ENCODE peak calls at places on chromosomes 16 and 17, in six cellular contexts. Y is GM23338, U is transverse colon, J is GM12891, X is prostate gland, V is Panc1. N is an unnamed sample.

GRCh38 chr17:6019959-6020358 is 50.2 kb upstream of the WSCD1 start:
- DNase-seq in X (no peak), V (no peak), J (no peak), U (no peak), Y (no peak), N (no peak)

GRCh38 chr17:80786470-80786869 is 205.2 kb upstream of the CHMP6 start:
- DNase-seq in Y (no peak), J (no peak), V (no peak), X (no peak), U (no peak), N (no peak)

GRCh38 chr17:35519442-35519841 is 18.0 kb downstream of the SLFN12L start:
- DNase-seq in X (no peak), U (no peak), V (no peak), Y (no peak), J (no peak), N (no peak)

GRCh38 chr17:44707755-44708400 is 587 bp upstream of the DBF4B start:
- DNase-seq in V (no peak), J (no peak), U (no peak), X (no peak), Y (no peak), N (no peak)

GRCh38 chr16:87465306-87465705 is 27.5 kb downstream of the ZCCHC14 start:
- DNase-seq in V (no peak), X (peak), Y (no peak), J (no peak), U (peak), N (peak)

GRCh38 chr17:27481327-27481726 is 25.1 kb downstream of the KSR1 start:
- DNase-seq in V (no peak), Y (no peak), X (no peak), J (no peak), U (no peak), N (no peak)

GRCh38 chr16:20803561-20804214 is 2.6 kb downstream of the ERI2 start:
- DNase-seq in J (no peak), Y (no peak), V (no peak), U (no peak), X (no peak), N (no peak)

GRCh38 chr16:2496223-2497115 is 17.3 kb upstream of the ATP6V0C start:
- DNase-seq in V (no peak), X (no peak), Y (no peak), U (no peak), J (no peak), N (no peak)

GRCh38 chr16:80691111-80691761 is 113.2 kb downstream of the CDYL2 start:
- DNase-seq in X (peak), V (no peak), Y (no peak), J (no peak), U (no peak), N (no peak)

GRCh38 chr17:68592004-68592403 is 9.2 kb downstream of the FAM20A start:
- DNase-seq in Y (no peak), J (no peak), V (no peak), U (no peak), X (no peak), N (no peak)

GRCh38 chr17:61412860-61413653 is 13.4 kb downstream of the TBX2 start:
- DNase-seq in J (no peak), X (no peak), Y (peak), U (no peak), V (no peak), N (peak)

GRCh38 chr16:73396556-73396955 is 348.6 kb upstream of the ZFHX3 start:
- DNase-seq in J (no peak), V (no peak), U (no peak), X (no peak), Y (no peak), N (no peak)

GRCh38 chr17:42617956-42618431 is 8.5 kb downstream of the TUBG1 start:
- DNase-seq in X (no peak), Y (no peak), U (peak), J (no peak), V (no peak), N (peak)

GRCh38 chr17:81184596-81184995 is 18.6 kb upstream of the AATK start:
- DNase-seq in J (no peak), X (no peak), Y (peak), V (no peak), U (no peak), N (peak)

GRCh38 chr16:14310519-14310991 is 239.4 kb downstream of the MRTFB start:
- DNase-seq in U (peak), J (no peak), Y (peak), V (no peak), X (no peak), N (peak)

GRCh38 chr17:45751466-45751865 is 32.7 kb upstream of the CRHR1 start:
- DNase-seq in U (no peak), V (no peak), Y (no peak), X (no peak), J (no peak), N (no peak)

GRCh38 chr17:62805234-62805633 is 2.9 kb downstream of the MARCHF10 start:
- DNase-seq in J (no peak), X (no peak), V (no peak), U (no peak), Y (no peak), N (no peak)

GRCh38 chr17:69431835-69432234 is 17.3 kb downstream of the MAP2K6 start:
- DNase-seq in U (no peak), Y (no peak), X (no peak), J (no peak), V (no peak), N (no peak)

GRCh38 chr17:58312021-58312630 is 16.5 kb downstream of the TSPOAP1 start:
- DNase-seq in U (no peak), V (no peak), Y (no peak), J (peak), X (no peak), N (peak)

GRCh38 chr16:12434567-12434966 is 369.1 kb downstream of the CPPED1 start:
- DNase-seq in Y (no peak), J (no peak), X (no peak), U (no peak), V (no peak), N (no peak)

GRCh38 chr17:73231363-73231762 is 30.3 kb downstream of the CPSF4L start:
- DNase-seq in V (no peak), Y (peak), X (no peak), J (no peak), U (peak), N (peak)

GRCh38 chr17:20989991-20990855 is 52.6 kb downstream of the USP22 start:
- DNase-seq in U (no peak), V (no peak), Y (no peak), X (no peak), J (no peak), N (no peak)

GRCh38 chr16:54411555-54411954 is 125.0 kb upstream of the IRX3 start:
- DNase-seq in Y (peak), U (no peak), J (no peak), V (no peak), X (no peak), N (no peak)

GRCh38 chr16:3054965-3055733 is 8.8 kb downstream of the MMP25 start:
- DNase-seq in U (no peak), V (no peak), J (no peak), Y (no peak), X (no peak), N (no peak)

GRCh38 chr17:43533699-43534098 is 12.4 kb downstream of the ETV4 start:
- DNase-seq in X (no peak), V (no peak), Y (no peak), U (no peak), J (no peak), N (no peak)

GRCh38 chr17:48719642-48720262 is 2.6 kb downstream of the PRAC1 start:
- DNase-seq in J (no peak), Y (peak), V (no peak), U (no peak), X (peak), N (peak)

GRCh38 chr17:550041-550398 is 164.6 kb downstream of the VPS53 start:
- DNase-seq in U (no peak), J (no peak), Y (no peak), V (no peak), X (no peak), N (no peak)

DNA sequence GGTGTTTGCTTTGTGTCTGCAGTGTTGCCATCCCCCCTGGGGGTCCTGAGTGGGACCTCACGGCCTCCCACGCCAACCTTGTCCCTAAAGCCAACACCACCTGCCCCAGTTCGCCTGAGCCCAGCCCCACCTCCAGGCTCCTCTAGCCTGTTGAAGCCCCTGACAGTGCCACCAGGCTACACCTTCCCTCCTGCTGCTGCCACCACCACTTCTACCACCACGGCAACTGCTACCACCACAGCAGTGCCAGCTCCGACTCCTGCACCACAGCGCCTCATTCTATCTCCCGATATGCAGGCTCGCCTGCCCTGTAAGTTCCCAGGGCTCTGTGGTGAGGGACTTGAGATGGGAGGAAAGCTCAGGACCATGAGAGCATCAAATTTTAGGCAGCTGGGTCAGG is 22.2 kb downstream of the SRCAP start:
- DNase-seq in Y (no peak), J (no peak), V (no peak), X (no peak), U (no peak), N (no peak)
- TF ChIP-seq POLR2AphosphoS5 in Y (no peak), J (no peak), V (no peak), X (no peak), U (no peak), N (no peak)

DNA sequence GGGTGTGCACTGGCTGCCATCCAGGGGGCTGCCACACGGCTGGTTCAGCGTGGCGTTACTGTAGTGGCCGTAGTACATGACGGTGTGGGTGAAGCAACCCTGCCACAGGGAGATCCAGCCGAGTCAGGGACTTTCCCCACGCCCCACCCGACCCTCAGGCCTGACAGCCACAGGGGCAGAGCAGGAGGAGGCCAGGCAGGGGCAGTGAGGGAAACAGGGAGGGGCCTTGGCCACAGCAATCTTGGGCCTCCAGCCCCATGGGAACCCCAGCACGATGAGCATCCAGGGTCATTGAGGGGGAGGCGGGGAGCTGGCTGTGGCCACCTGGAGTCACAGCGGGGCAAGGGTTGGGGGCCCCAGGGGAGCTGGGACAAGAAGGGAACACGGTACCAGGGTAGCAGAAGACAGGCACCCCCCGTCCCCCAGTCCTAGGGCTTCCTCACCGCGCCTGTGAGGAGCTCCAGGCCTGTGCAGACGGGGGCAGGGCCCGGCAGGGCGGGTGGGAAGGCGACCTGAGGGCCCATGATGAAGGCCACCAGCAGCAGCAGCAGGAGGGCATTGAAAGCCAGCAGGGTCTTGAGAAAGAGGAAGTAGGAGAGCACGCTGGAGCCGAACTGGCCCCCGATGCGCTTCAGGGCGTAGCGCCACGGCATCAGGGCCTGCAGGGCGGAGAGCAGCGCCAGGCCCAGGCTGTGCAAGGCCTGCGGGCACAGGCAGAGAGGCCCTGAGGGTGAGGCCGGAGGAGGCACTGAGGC is 4.3 kb downstream of the TMC6 start:
- DNase-seq in Y (no peak), U (peak), X (no peak), V (no peak), J (no peak), N (no peak)
- TF ChIP-seq POLR2AphosphoS5 in Y (no peak), U (no peak), X (no peak), V (no peak), J (no peak), N (no peak)

DNA sequence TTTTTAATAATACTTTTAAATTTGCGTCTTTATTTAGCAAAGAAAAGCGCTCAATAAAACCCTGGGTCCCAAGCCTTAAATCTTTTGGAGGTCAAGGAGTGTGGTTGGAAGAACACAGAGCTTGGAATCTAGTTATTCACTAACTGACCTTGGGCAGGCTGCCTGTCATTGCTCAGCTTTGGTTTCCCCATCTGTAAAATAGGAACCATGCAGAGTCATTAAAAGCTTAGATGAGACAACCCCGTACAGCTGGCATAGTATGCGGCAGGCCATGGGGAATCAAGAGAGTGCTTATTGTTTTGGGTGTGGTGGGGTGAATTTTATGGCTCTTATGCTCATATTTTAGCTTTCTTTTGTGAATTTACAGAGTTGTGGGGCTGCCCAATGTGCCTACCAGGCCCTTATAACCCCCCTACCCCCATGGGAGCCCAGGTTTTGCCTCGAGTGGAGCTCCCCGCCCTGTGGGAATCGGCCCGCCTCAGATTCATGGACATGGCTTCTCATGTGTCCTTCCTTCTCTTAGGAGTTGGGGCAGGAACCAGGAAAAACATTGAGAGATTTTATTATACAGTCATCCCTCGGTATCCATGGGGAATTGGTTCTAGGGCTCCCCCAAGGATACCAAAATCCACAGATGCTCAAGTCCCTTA is 113.5 kb downstream of the CLEC16A start:
- DNase-seq in X (no peak), V (no peak), Y (no peak), U (no peak), J (no peak), N (no peak)
- TF ChIP-seq POLR2AphosphoS5 in X (no peak), V (no peak), Y (no peak), U (no peak), J (no peak), N (no peak)

GRCh38 chr16:30787613-30788378 is 791 bp upstream of the ZNF629 start:
- DNase-seq in V (no peak), X (no peak), U (no peak), J (no peak), Y (no peak), N (no peak)

GRCh38 chr16:30784215-30784614 is 2.8 kb downstream of the ZNF629 start:
- DNase-seq in Y (no peak), U (no peak), V (no peak), X (no peak), J (no peak), N (no peak)

GRCh38 chr16:30786115-30786935 is 680 bp downstream of the ZNF629 start:
- DNase-seq in X (no peak), Y (peak), U (peak), V (no peak), J (no peak), N (peak)

GRCh38 chr16:30785126-30786106 is 1.6 kb downstream of the ZNF629 start:
- DNase-seq in Y (no peak), U (no peak), J (no peak), X (no peak), V (no peak), N (no peak)

GRCh38 chr16:30786936-30787612 is at the start of gene ZNF629:
- DNase-seq in J (peak), V (no peak), Y (peak), U (peak), X (peak), N (peak)
- TF ChIP-seq POLR2AphosphoS5 in J (no peak), V (peak), Y (peak), U (peak), X (peak), N (peak)